ENCODE peak calls at places on chromosomes 1 and 21, in ten cellular contexts. J is neural crest cell; S is HCT116; H is NCI-H226; W is caudate nucleus; C is Right ventricle myocardium inferior; U is stimulated activated CD4-positive, alpha-beta T cell treated with anti-CD3 and anti-CD28 coated beads, Interleukin-1b, Interleukin-23, amount 100 ng/mL, for 1 hour; Y is dorsolateral prefrontal cortex; E is HT-29; M is HCEC 1CT. Q is an unnamed sample.

GRCh38 chr1:152907686-152908601 is at the start of gene IVL:
- DNase-seq in J (no peak), S (peak; percentile 8), H (peak; percentile 87), W (no peak), C (no peak), U (no peak), Y (no peak), E (peak; percentile 80), M (no peak), Q (no peak)

GRCh38 chr1:9852004-9852403 is 28.2 kb upstream of the CLSTN1 start:
- DNase-seq in J (no peak), S (no peak), H (no peak), W (no peak), C (no peak), U (no peak), Y (no peak), E (no peak), M (no peak), Q (no peak)

GRCh38 chr21:29056005-29056404 is 17.4 kb downstream of the CCT8 start:
- DNase-seq in J (no peak), S (no peak), H (no peak), W (no peak), C (no peak), U (no peak), Y (no peak), E (no peak), M (no peak), Q (no peak)

GRCh38 chr1:64136749-64137568 is 66.5 kb upstream of the UBE2U start:
- DNase-seq in J (peak; percentile 79), S (peak; percentile 46), H (peak; percentile 71), W (peak; percentile 20), C (no peak), U (peak; percentile 55), Y (peak; percentile 75), E (peak; percentile 93), M (peak; percentile 86), Q (peak; percentile 66)

GRCh38 chr1:77085109-77085508 is 134.1 kb downstream of the PIGK start:
- DNase-seq in J (no peak), S (no peak), H (no peak), W (no peak), C (no peak), U (no peak), Y (no peak), E (no peak), M (no peak), Q (no peak)

GRCh38 chr1:160638926-160639325 is 7.9 kb downstream of the SLAMF1 start:
- DNase-seq in J (no peak), S (no peak), H (no peak), W (no peak), C (no peak), U (no peak), Y (no peak), E (no peak), M (no peak), Q (no peak)

GRCh38 chr1:44810101-44810761 is 1.9 kb downstream of the BTBD19 start:
- DNase-seq in J (no peak), S (no peak), H (peak; percentile 75), W (no peak), C (peak; percentile 87), U (no peak), Y (peak; percentile 45), E (peak; percentile 25), M (no peak), Q (peak; percentile 50)

GRCh38 chr21:45981154-45981606 is 390 bp upstream of the COL6A1 start:
- DNase-seq in J (peak; percentile 71), S (peak; percentile 52), H (peak; percentile 74), W (no peak), C (peak; percentile 91), U (peak; percentile 21), Y (peak; percentile 49), E (peak; percentile 41), M (peak; percentile 89), Q (peak; percentile 72)

GRCh38 chr1:75723989-75724471 is 479 bp upstream of the ACADM start:
- DNase-seq in J (peak; percentile 74), S (peak; percentile 49), H (peak; percentile 87), W (peak; percentile 73), C (peak; percentile 88), U (peak; percentile 52), Y (peak; percentile 67), E (peak; percentile 68), M (peak; percentile 84), Q (peak; percentile 82)